ENCODE peak calls at places on chromosomes 7 and 10, in eight cellular contexts. E is NCI-H748 treated with DMSO at 0.1 percent for 48 hours; U is small intestine; Z is activated CD4-positive, alpha-beta T cell treated with anti-CD3 and anti-CD28 coated beads, Interleukin-2, amount 50 U/mL, for 4 hours; V is CMK; X is Caki2; F is HEK293T; D is EL. O is an unnamed sample.

GRCh38 chr7:140640060-140640611 is 477 bp downstream of the DENND2A start:
- DNase-seq in E (no peak), U (no peak), Z (no peak), V (no peak), X (no peak), F (peak; percentile 78), D (peak; percentile 53), O (no peak)

GRCh38 chr10:78630944-78631838 is 437.6 kb upstream of the ZMIZ1 start:
- DNase-seq in E (no peak), U (no peak), Z (no peak), V (no peak), X (no peak), F (no peak), D (no peak), O (no peak)

GRCh38 chr7:123190109-123190831 is 9.5 kb downstream of the SLC13A1 start:
- DNase-seq in E (no peak), U (no peak), Z (no peak), V (no peak), X (peak; percentile 50), F (no peak), D (no peak), O (no peak)

GRCh38 chr10:14876764-14877163 is 1.9 kb upstream of the SUV39H2 start:
- DNase-seq in E (no peak), U (no peak), Z (no peak), V (no peak), X (no peak), F (no peak), D (no peak), O (no peak)

GRCh38 chr10:63554666-63555065 is 33.5 kb downstream of the REEP3 start:
- DNase-seq in E (no peak), U (peak; percentile 59), Z (peak; percentile 5), V (no peak), X (peak; percentile 50), F (no peak), D (peak; percentile 93), O (no peak)

GRCh38 chr10:118968071-118968470 is 61.4 kb upstream of the NANOS1 start:
- DNase-seq in E (no peak), U (no peak), Z (no peak), V (no peak), X (no peak), F (no peak), D (no peak), O (no peak)

GRCh38 chr10:31207636-31208035 is 111.4 kb upstream of the ZEB1 start:
- DNase-seq in E (no peak), U (no peak), Z (no peak), V (no peak), X (no peak), F (no peak), D (no peak), O (no peak)

GRCh38 chr7:148773344-148773743 is 74.6 kb downstream of the CUL1 start:
- DNase-seq in E (no peak), U (peak; percentile 38), Z (peak; percentile 4), V (no peak), X (no peak), F (no peak), D (no peak), O (no peak)

GRCh38 chr10:74282853-74283205 is 131.8 kb downstream of the ADK start:
- DNase-seq in E (no peak), U (no peak), Z (no peak), V (no peak), X (no peak), F (no peak), D (peak; percentile 55), O (no peak)

GRCh38 chr10:43174969-43175368 is 36.7 kb downstream of the CSGALNACT2 start:
- DNase-seq in E (no peak), U (peak; percentile 62), Z (no peak), V (no peak), X (no peak), F (no peak), D (no peak), O (no peak)

GRCh38 chr7:2775785-2776184 is 68.3 kb downstream of the GNA12 start:
- DNase-seq in E (no peak), U (no peak), Z (no peak), V (no peak), X (no peak), F (no peak), D (no peak), O (no peak)

GRCh38 chr7:16634292-16634738 is 11.2 kb downstream of the ANKMY2 start:
- DNase-seq in E (no peak), U (peak; percentile 34), Z (no peak), V (no peak), X (no peak), F (no peak), D (no peak), O (peak; percentile 43)

GRCh38 chr7:80259-81236 is 111.8 kb upstream of the FAM20C start:
- DNase-seq in E (no peak), U (no peak), Z (no peak), V (no peak), X (no peak), F (no peak), D (no peak), O (peak; percentile 14)

GRCh38 chr10:130615463-130615862 is 479.3 kb downstream of the GLRX3 start:
- DNase-seq in E (no peak), U (no peak), Z (no peak), V (no peak), X (no peak), F (no peak), D (no peak), O (no peak)

GRCh38 chr7:36605261-36605660 is 119.0 kb downstream of the AOAH start:
- DNase-seq in E (no peak), U (no peak), Z (no peak), V (no peak), X (peak; percentile 76), F (no peak), D (peak; percentile 33), O (no peak)

GRCh38 chr10:132297521-132297920 is 10.2 kb downstream of the STK32C start:
- DNase-seq in E (no peak), U (no peak), Z (no peak), V (no peak), X (no peak), F (no peak), D (no peak), O (no peak)

GRCh38 chr10:116671274-116671926 is 50.6 kb downstream of the PNLIPRP2 start:
- DNase-seq in E (peak; percentile 19), U (no peak), Z (no peak), V (no peak), X (no peak), F (no peak), D (no peak), O (no peak)

GRCh38 chr10:61923210-61924024 is 21.9 kb downstream of the ARID5B start:
- DNase-seq in E (no peak), U (peak; percentile 40), Z (no peak), V (no peak), X (no peak), F (no peak), D (peak; percentile 79), O (no peak)

GRCh38 chr10:102001435-102002068 is 54.4 kb downstream of the ARMH3 start:
- DNase-seq in E (no peak), U (no peak), Z (no peak), V (no peak), X (no peak), F (no peak), D (no peak), O (no peak)

GRCh38 chr7:143385891-143386781 is 5.0 kb downstream of the ZYX start:
- DNase-seq in E (no peak), U (no peak), Z (no peak), V (no peak), X (no peak), F (no peak), D (peak; percentile 18), O (no peak)

GRCh38 chr10:31769564-31769963 is 159.1 kb downstream of the ARHGAP12 start:
- DNase-seq in E (no peak), U (no peak), Z (no peak), V (no peak), X (peak; percentile 10), F (no peak), D (peak; percentile 79), O (no peak)

GRCh38 chr10:127118024-127118423 is 78.4 kb downstream of the INSYN2A start:
- DNase-seq in E (no peak), U (no peak), Z (no peak), V (no peak), X (no peak), F (no peak), D (no peak), O (no peak)

GRCh38 chr7:149714081-149714909 is 59.1 kb downstream of the ZNF467 start:
- DNase-seq in E (peak; percentile 72), U (peak; percentile 80), Z (peak; percentile 95), V (peak; percentile 65), X (peak; percentile 73), F (peak; percentile 100), D (peak; percentile 88), O (peak; percentile 91)

GRCh38 chr7:99035723-99036530 is 108.0 kb downstream of the SMURF1 start:
- DNase-seq in E (no peak), U (no peak), Z (no peak), V (no peak), X (no peak), F (no peak), D (no peak), O (no peak)

GRCh38 chr7:76047305-76047810 is 442 bp downstream of the STYXL1 start:
- DNase-seq in E (no peak), U (peak; percentile 30), Z (no peak), V (no peak), X (no peak), F (peak; percentile 28), D (no peak), O (no peak)

GRCh38 chr7:11747715-11748485 is 84.1 kb downstream of the THSD7A start:
- DNase-seq in E (no peak), U (no peak), Z (no peak), V (no peak), X (no peak), F (no peak), D (no peak), O (no peak)

GRCh38 chr7:35878356-35878755 is 77.5 kb downstream of the SEPTIN7 start:
- DNase-seq in E (no peak), U (no peak), Z (no peak), V (no peak), X (no peak), F (no peak), D (peak; percentile 59), O (no peak)

GRCh38 chr10:97499561-97500296 is 1.0 kb downstream of the UBTD1 start:
- DNase-seq in E (no peak), U (peak; percentile 25), Z (peak; percentile 7), V (no peak), X (no peak), F (no peak), D (peak; percentile 77), O (peak; percentile 65)

GRCh38 chr10:5143137-5143536 is 41.8 kb downstream of the AKR1C8 start:
- DNase-seq in E (no peak), U (peak; percentile 86), Z (no peak), V (no peak), X (no peak), F (no peak), D (no peak), O (no peak)

GRCh38 chr7:116968626-116969025 is 15.3 kb downstream of the ST7 start:
- DNase-seq in E (no peak), U (no peak), Z (no peak), V (no peak), X (no peak), F (no peak), D (no peak), O (no peak)

GRCh38 chr7:149209518-149210269 is 14.3 kb downstream of the ZNF282 start:
- DNase-seq in E (no peak), U (peak; percentile 62), Z (peak; percentile 75), V (no peak), X (peak; percentile 56), F (peak; percentile 87), D (peak; percentile 80), O (peak; percentile 51)

GRCh38 chr7:36048902-36049240 is 104.2 kb upstream of the EEPD1 start:
- DNase-seq in E (no peak), U (no peak), Z (no peak), V (no peak), X (no peak), F (no peak), D (peak; percentile 56), O (no peak)

O was measured in colonic mucosa.